ENCODE peak calls at places on chromosomes 13 and 19, in nine cellular contexts. T, M, K, E, S, O, D, F and R are unnamed samples.

GRCh38 chr19:7778081-7778480 is 15.0 kb downstream of the CLEC4M start:
- DNase-seq in T (no peak), F (no peak), E (no peak), S (no peak), K (no peak), O (no peak), D (no peak), M (no peak), R (no peak)

GRCh38 chr13:35979378-35979911 is 151.7 kb downstream of the DCLK1 start:
- DNase-seq in K (peak), E (peak), M (peak), T (peak), S (no peak), F (peak), O (no peak), D (peak), R (peak)

GRCh38 chr13:58960909-58961308 is 1202.8 kb downstream of the DIAPH3 start:
- DNase-seq in F (no peak), M (peak), E (no peak), D (no peak), O (no peak), K (no peak), S (no peak), T (no peak), R (no peak)

GRCh38 chr19:20660473-20660872 is 898 bp downstream of the ZNF626 start:
- DNase-seq in F (no peak), D (no peak), T (no peak), M (no peak), O (no peak), K (no peak), S (no peak), E (no peak), R (no peak)

GRCh38 chr13:109224033-109224432 is 562.4 kb downstream of the IRS2 start:
- DNase-seq in T (no peak), O (no peak), F (no peak), E (no peak), D (no peak), K (no peak), M (no peak), S (no peak), R (no peak)

GRCh38 chr19:8641221-8641907 is 10.9 kb downstream of the NFILZ start:
- DNase-seq in K (no peak), M (no peak), T (no peak), F (no peak), E (no peak), S (no peak), D (no peak), O (no peak), R (no peak)

GRCh38 chr19:42290523-42291436 is 11.2 kb upstream of the PRR19 start:
- DNase-seq in K (peak), M (no peak), E (peak), O (no peak), T (no peak), F (no peak), S (peak), D (no peak), R (no peak)

GRCh38 chr19:49812452-49812996 is 568 bp downstream of the FUZ start:
- DNase-seq in D (no peak), T (no peak), S (no peak), F (no peak), O (no peak), E (no peak), M (no peak), K (no peak), R (no peak)

GRCh38 chr13:75661443-75661842 is 25.3 kb downstream of the LMO7 start:
- DNase-seq in K (no peak), S (no peak), E (no peak), M (no peak), T (no peak), D (no peak), F (no peak), O (no peak), R (no peak)

GRCh38 chr19:32809254-32809653 is 60.3 kb downstream of the SLC7A9 start:
- DNase-seq in T (no peak), O (no peak), M (no peak), S (no peak), K (no peak), F (no peak), E (no peak), D (no peak), R (no peak)

GRCh38 chr19:18279516-18280246 is 1.7 kb downstream of the JUND start:
- DNase-seq in O (peak), F (peak), K (peak), D (peak), T (peak), S (peak), E (peak), M (peak), R (no peak)

GRCh38 chr13:20721454-20722357 is 18.2 kb downstream of the IL17D start:
- DNase-seq in S (peak), M (peak), F (peak), D (peak), E (no peak), O (no peak), T (peak), K (peak), R (no peak)

GRCh38 chr19:2043864-2044708 is 7.0 kb downstream of the MKNK2 start:
- DNase-seq in D (no peak), F (no peak), E (no peak), T (no peak), M (no peak), O (no peak), S (no peak), K (no peak), R (no peak)

GRCh38 chr19:23440207-23440606 is 44.9 kb upstream of the ZNF91 start:
- DNase-seq in S (peak), D (no peak), M (no peak), E (no peak), T (no peak), F (no peak), O (no peak), K (peak), R (no peak)

GRCh38 chr19:32924200-32924599 is 47.6 kb downstream of the CEP89 start:
- DNase-seq in O (no peak), T (peak), K (peak), M (peak), D (peak), E (no peak), S (no peak), F (peak), R (no peak)

GRCh38 chr13:114112826-114113322 is 19.5 kb downstream of the RASA3 start:
- DNase-seq in S (no peak), K (no peak), O (no peak), D (no peak), E (no peak), M (no peak), F (no peak), T (no peak), R (no peak)

GRCh38 chr19:18852634-18853033 is 20.9 kb downstream of the UPF1 start:
- DNase-seq in T (no peak), E (no peak), F (no peak), K (no peak), M (no peak), D (no peak), O (no peak), S (no peak), R (no peak)

GRCh38 chr13:44732503-44733098 is 156.5 kb upstream of the TSC22D1 start:
- DNase-seq in E (no peak), O (no peak), M (no peak), D (no peak), T (no peak), S (peak), K (peak), F (no peak), R (no peak)

GRCh38 chr19:10553087-10553667 is 9.5 kb downstream of the ATG4D start:
- DNase-seq in M (no peak), O (no peak), S (no peak), E (no peak), T (no peak), F (no peak), K (no peak), D (no peak), R (no peak)

GRCh38 chr19:5669212-5669611 is 11.1 kb downstream of the MICOS13 start:
- DNase-seq in S (no peak), M (no peak), O (no peak), E (no peak), T (no peak), D (no peak), F (no peak), K (no peak), R (no peak)